ENCODE peak calls at places on chromosome 21, in five cellular contexts. One of them, this sample, is unnamed.

GRCh38 chr21:34276711-34277425 is 86.9 kb upstream of the KCNE2 start:
- DNase-seq in colonic mucosa: no peak
- DNase-seq in AG10803: peak; percentile 41
- DNase-seq in psoas muscle: no peak
- DNase-seq in GM06990: peak; percentile 40
- DNase-seq in this sample: no peak

GRCh38 chr21:38979271-38980196 is 173.8 kb downstream of the ETS2 start:
- DNase-seq in psoas muscle: no peak
- DNase-seq in colonic mucosa: no peak
- DNase-seq in GM06990: no peak
- DNase-seq in AG10803: peak; percentile 79
- DNase-seq in this sample: no peak

GRCh38 chr21:31364265-31364945 is 20.3 kb upstream of the TIAM1 start:
- DNase-seq in AG10803: no peak
- DNase-seq in GM06990: no peak
- DNase-seq in colonic mucosa: no peak
- DNase-seq in psoas muscle: no peak
- DNase-seq in this sample: no peak

GRCh38 chr21:39924577-39925308 is 57.5 kb downstream of the PCP4 start:
- DNase-seq in colonic mucosa: no peak
- DNase-seq in psoas muscle: no peak
- DNase-seq in GM06990: no peak
- DNase-seq in AG10803: no peak
- DNase-seq in this sample: no peak

GRCh38 chr21:27693376-27693775 is 726.5 kb upstream of the ADAMTS5 start:
- DNase-seq in GM06990: no peak
- DNase-seq in colonic mucosa: no peak
- DNase-seq in AG10803: peak; percentile 90
- DNase-seq in psoas muscle: no peak
- DNase-seq in this sample: no peak

GRCh38 chr21:45989355-45990048 is 7.9 kb downstream of the COL6A1 start:
- DNase-seq in GM06990: no peak
- DNase-seq in colonic mucosa: no peak
- DNase-seq in psoas muscle: peak; percentile 15
- DNase-seq in AG10803: no peak
- DNase-seq in this sample: peak; percentile 27

GRCh38 chr21:29005696-29006095 is 13.0 kb upstream of the LTN1 start:
- DNase-seq in AG10803: peak; percentile 29
- DNase-seq in GM06990: no peak
- DNase-seq in psoas muscle: no peak
- DNase-seq in colonic mucosa: no peak
- DNase-seq in this sample: no peak

GRCh38 chr21:39527664-39528381 is 76.1 kb downstream of the SH3BGR start:
- DNase-seq in GM06990: no peak
- DNase-seq in AG10803: no peak
- DNase-seq in colonic mucosa: peak; percentile 86
- DNase-seq in psoas muscle: no peak
- DNase-seq in this sample: no peak

GRCh38 chr21:18772404-18772803 is 368.8 kb upstream of the TMPRSS15 start:
- DNase-seq in GM06990: no peak
- DNase-seq in colonic mucosa: no peak
- DNase-seq in AG10803: no peak
- DNase-seq in psoas muscle: no peak
- DNase-seq in this sample: no peak

GRCh38 chr21:32467291-32467690 is 54.8 kb downstream of the EVA1C start:
- DNase-seq in AG10803: no peak
- DNase-seq in GM06990: no peak
- DNase-seq in colonic mucosa: no peak
- DNase-seq in psoas muscle: no peak
- DNase-seq in this sample: peak; percentile 8

GRCh38 chr21:30831194-30831765 is 1.7 kb upstream of the KRTAP7-1 start:
- DNase-seq in AG10803: no peak
- DNase-seq in colonic mucosa: peak; percentile 22
- DNase-seq in psoas muscle: no peak
- DNase-seq in GM06990: no peak
- DNase-seq in this sample: no peak

GRCh38 chr21:14384453-14384852 is 1.5 kb upstream of the HSPA13 start:
- DNase-seq in colonic mucosa: no peak
- DNase-seq in AG10803: no peak
- DNase-seq in GM06990: no peak
- DNase-seq in psoas muscle: no peak
- DNase-seq in this sample: no peak

GRCh38 chr21:36994501-36995189 is 11.9 kb upstream of the RIPPLY3 start:
- DNase-seq in colonic mucosa: no peak
- DNase-seq in GM06990: no peak
- DNase-seq in psoas muscle: no peak
- DNase-seq in AG10803: no peak
- DNase-seq in this sample: no peak

GRCh38 chr21:34272321-34272720 is 91.5 kb upstream of the KCNE2 start:
- DNase-seq in colonic mucosa: no peak
- DNase-seq in psoas muscle: no peak
- DNase-seq in GM06990: no peak
- DNase-seq in AG10803: no peak
- DNase-seq in this sample: no peak

GRCh38 chr21:38880578-38880966 is 74.8 kb downstream of the ETS2 start:
- DNase-seq in psoas muscle: no peak
- DNase-seq in AG10803: no peak
- DNase-seq in GM06990: no peak
- DNase-seq in colonic mucosa: no peak
- DNase-seq in this sample: no peak

GRCh38 chr21:22710725-22711124 is 1712.5 kb downstream of the NCAM2 start:
- DNase-seq in psoas muscle: no peak
- DNase-seq in AG10803: no peak
- DNase-seq in GM06990: no peak
- DNase-seq in colonic mucosa: no peak
- DNase-seq in this sample: no peak

GRCh38 chr21:18443085-18443484 is 39.5 kb upstream of the TMPRSS15 start:
- DNase-seq in colonic mucosa: no peak
- DNase-seq in psoas muscle: no peak
- DNase-seq in AG10803: no peak
- DNase-seq in GM06990: no peak
- DNase-seq in this sample: no peak

GRCh38 chr21:31251686-31252085 is 92.4 kb downstream of the TIAM1 start:
- DNase-seq in GM06990: no peak
- DNase-seq in colonic mucosa: no peak
- DNase-seq in psoas muscle: no peak
- DNase-seq in AG10803: no peak
- DNase-seq in this sample: no peak

GRCh38 chr21:14569868-14570267 is 23.8 kb upstream of the SAMSN1 start:
- DNase-seq in AG10803: no peak
- DNase-seq in colonic mucosa: no peak
- DNase-seq in GM06990: no peak
- DNase-seq in psoas muscle: no peak
- DNase-seq in this sample: no peak

GRCh38 chr21:28099296-28099695 is 893.4 kb downstream of the LTN1 start:
- DNase-seq in GM06990: no peak
- DNase-seq in colonic mucosa: peak; percentile 25
- DNase-seq in psoas muscle: peak; percentile 32
- DNase-seq in AG10803: peak; percentile 51
- DNase-seq in this sample: no peak

GRCh38 chr21:33112151-33112550 is 42.2 kb downstream of the OLIG1 start:
- DNase-seq in colonic mucosa: no peak
- DNase-seq in AG10803: no peak
- DNase-seq in GM06990: no peak
- DNase-seq in psoas muscle: no peak
- DNase-seq in this sample: no peak

GRCh38 chr21:39595465-39595864 is 17.3 kb upstream of the B3GALT5 start:
- DNase-seq in GM06990: no peak
- DNase-seq in AG10803: no peak
- DNase-seq in colonic mucosa: no peak
- DNase-seq in psoas muscle: no peak
- DNase-seq in this sample: no peak

GRCh38 chr21:35563885-35564451 is 496.4 kb downstream of the SETD4 start:
- DNase-seq in AG10803: peak; percentile 99
- DNase-seq in psoas muscle: peak; percentile 64
- DNase-seq in GM06990: no peak
- DNase-seq in colonic mucosa: peak; percentile 22
- DNase-seq in this sample: peak; percentile 66
- H3K4me3 ChIP-seq in AG10803: peak overlapping the region; percentile 29
- H3K4me3 ChIP-seq in psoas muscle: no peak overlapping the region
- H3K4me3 ChIP-seq in GM06990: no peak overlapping the region
- H3K4me3 ChIP-seq in colonic mucosa: no peak overlapping the region
- H3K4me3 ChIP-seq in this sample: no peak overlapping the region

GRCh38 chr21:20996421-20997307 is 1.5 kb upstream of the NCAM2 start:
- DNase-seq in AG10803: peak; percentile 4
- DNase-seq in GM06990: no peak
- DNase-seq in colonic mucosa: no peak
- DNase-seq in psoas muscle: no peak
- DNase-seq in this sample: peak; percentile 63
- H3K4me3 ChIP-seq in AG10803: no peak overlapping the region
- H3K4me3 ChIP-seq in GM06990: no peak overlapping the region
- H3K4me3 ChIP-seq in colonic mucosa: no peak overlapping the region
- H3K4me3 ChIP-seq in psoas muscle: no peak overlapping the region
- H3K4me3 ChIP-seq in this sample: peak overlapping the region; percentile 44

GRCh38 chr21:41775152-41775472 is 8.3 kb upstream of the RIPK4 start:
- DNase-seq in AG10803: no peak
- DNase-seq in colonic mucosa: no peak
- DNase-seq in psoas muscle: no peak
- DNase-seq in GM06990: no peak
- DNase-seq in this sample: no peak
- H3K4me3 ChIP-seq in AG10803: no peak overlapping the region
- H3K4me3 ChIP-seq in colonic mucosa: no peak overlapping the region
- H3K4me3 ChIP-seq in psoas muscle: no peak overlapping the region
- H3K4me3 ChIP-seq in GM06990: no peak overlapping the region
- H3K4me3 ChIP-seq in this sample: no peak overlapping the region

DNA sequence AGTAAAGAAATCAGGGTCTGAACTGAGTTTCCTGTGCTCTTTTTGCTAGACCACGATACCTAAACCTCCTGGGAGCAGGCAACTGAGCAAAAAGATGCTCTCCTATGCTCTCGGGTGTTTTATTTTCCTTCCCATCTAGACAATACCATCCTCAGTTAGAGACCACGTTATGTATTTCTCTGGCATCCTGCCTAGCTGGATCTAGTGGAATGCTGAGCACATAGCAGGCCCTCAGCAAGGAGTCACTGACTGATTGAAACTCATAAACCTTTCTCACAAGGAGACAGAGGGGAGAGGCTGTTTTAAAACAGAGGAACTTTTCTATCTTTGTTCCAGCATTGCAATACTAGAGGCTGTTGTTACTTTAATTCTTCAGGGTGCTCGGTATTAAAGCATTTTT is 168.0 kb downstream of the CYYR1 start:
- DNase-seq in psoas muscle: no peak
- DNase-seq in colonic mucosa: no peak
- DNase-seq in AG10803: peak; percentile 52
- DNase-seq in GM06990: no peak
- DNase-seq in this sample: no peak
- H3K4me3 ChIP-seq in psoas muscle: no peak overlapping the region
- H3K4me3 ChIP-seq in colonic mucosa: no peak overlapping the region
- H3K4me3 ChIP-seq in AG10803: no peak overlapping the region
- H3K4me3 ChIP-seq in GM06990: no peak overlapping the region
- H3K4me3 ChIP-seq in this sample: no peak overlapping the region

GRCh38 chr21:16195476-16195875 is 465.7 kb downstream of the USP25 start:
- DNase-seq in GM06990: peak; percentile 17
- DNase-seq in psoas muscle: no peak
- DNase-seq in colonic mucosa: no peak
- DNase-seq in AG10803: peak; percentile 61
- DNase-seq in this sample: no peak

GRCh38 chr21:16195896-16196443 is 466.2 kb downstream of the USP25 start:
- DNase-seq in colonic mucosa: no peak
- DNase-seq in GM06990: no peak
- DNase-seq in AG10803: no peak
- DNase-seq in psoas muscle: no peak
- DNase-seq in this sample: no peak

GRCh38 chr21:16194851-16195251 is 465.1 kb downstream of the USP25 start:
- DNase-seq in AG10803: peak; percentile 17
- DNase-seq in GM06990: no peak
- DNase-seq in colonic mucosa: no peak
- DNase-seq in psoas muscle: no peak
- DNase-seq in this sample: no peak

GRCh38 chr21:16198546-16198945 is 468.8 kb downstream of the USP25 start:
- DNase-seq in AG10803: peak; percentile 12
- DNase-seq in GM06990: no peak
- DNase-seq in psoas muscle: no peak
- DNase-seq in colonic mucosa: no peak
- DNase-seq in this sample: no peak

GRCh38 chr21:16196521-16197208 is 466.9 kb downstream of the USP25 start:
- DNase-seq in GM06990: peak; percentile 22
- DNase-seq in colonic mucosa: no peak
- DNase-seq in AG10803: peak; percentile 18
- DNase-seq in psoas muscle: no peak
- DNase-seq in this sample: no peak
- H3K4me3 ChIP-seq in GM06990: no peak overlapping the region
- H3K4me3 ChIP-seq in colonic mucosa: no peak overlapping the region
- H3K4me3 ChIP-seq in AG10803: peak overlapping the region; percentile 59
- H3K4me3 ChIP-seq in psoas muscle: peak overlapping the region; percentile 66
- H3K4me3 ChIP-seq in this sample: peak overlapping the region; percentile 4

GRCh38 chr21:24428539-24429186 is 1178.6 kb downstream of the MRPL39 start:
- DNase-seq in colonic mucosa: no peak
- DNase-seq in GM06990: no peak
- DNase-seq in psoas muscle: no peak
- DNase-seq in AG10803: no peak
- DNase-seq in this sample: no peak
- H3K4me3 ChIP-seq in colonic mucosa: no peak overlapping the region
- H3K4me3 ChIP-seq in GM06990: peak overlapping the region; percentile 56
- H3K4me3 ChIP-seq in psoas muscle: peak overlapping the region; percentile 48
- H3K4me3 ChIP-seq in AG10803: peak overlapping the region; percentile 18
- H3K4me3 ChIP-seq in this sample: peak overlapping the region; percentile 34

GRCh38 chr21:41834926-41835663 is 44.0 kb downstream of the PRDM15 start:
- DNase-seq in colonic mucosa: no peak
- DNase-seq in psoas muscle: no peak
- DNase-seq in GM06990: no peak
- DNase-seq in AG10803: no peak
- DNase-seq in this sample: peak; percentile 72

GRCh38 chr21:41834252-41834925 is 44.8 kb downstream of the PRDM15 start:
- DNase-seq in colonic mucosa: no peak
- DNase-seq in GM06990: no peak
- DNase-seq in psoas muscle: no peak
- DNase-seq in AG10803: no peak
- DNase-seq in this sample: peak; percentile 27

GRCh38 chr21:41837756-41838297 is 41.3 kb downstream of the PRDM15 start:
- DNase-seq in AG10803: no peak
- DNase-seq in psoas muscle: no peak
- DNase-seq in colonic mucosa: no peak
- DNase-seq in GM06990: no peak
- DNase-seq in this sample: no peak

GRCh38 chr21:41836166-41837015 is 42.8 kb downstream of the PRDM15 start:
- DNase-seq in AG10803: no peak
- DNase-seq in GM06990: no peak
- DNase-seq in psoas muscle: no peak
- DNase-seq in colonic mucosa: no peak
- DNase-seq in this sample: no peak

DNA sequence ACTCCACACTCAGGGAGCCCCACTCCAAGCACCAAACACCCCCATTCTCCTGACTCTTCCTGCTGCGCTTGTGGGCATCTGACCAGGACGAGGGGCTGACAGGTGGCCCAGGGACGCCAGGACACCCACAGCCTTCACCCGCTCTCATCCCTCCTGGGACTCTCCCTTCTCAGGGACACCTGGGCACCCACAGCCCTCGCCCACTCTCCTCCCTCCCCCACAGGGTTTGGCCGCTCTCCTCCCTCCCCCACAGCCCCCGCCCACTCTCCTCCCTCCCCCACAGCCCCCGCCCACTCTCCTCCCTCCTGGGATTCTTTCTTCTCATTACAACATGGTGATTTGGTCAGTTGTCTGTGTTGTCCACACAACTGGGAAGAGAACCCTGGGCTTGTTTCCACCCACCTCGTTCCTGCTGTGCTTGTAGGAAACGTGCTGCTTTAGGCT is 43.4 kb downstream of the PRDM15 start:
- DNase-seq in colonic mucosa: no peak
- DNase-seq in GM06990: no peak
- DNase-seq in psoas muscle: no peak
- DNase-seq in AG10803: no peak
- DNase-seq in this sample: peak; percentile 25
- H3K4me3 ChIP-seq in colonic mucosa: no peak overlapping the region
- H3K4me3 ChIP-seq in GM06990: no peak overlapping the region
- H3K4me3 ChIP-seq in psoas muscle: no peak overlapping the region
- H3K4me3 ChIP-seq in AG10803: no peak overlapping the region
- H3K4me3 ChIP-seq in this sample: no peak overlapping the region

This sample was measured in left lung.